ENCODE peak calls at places on chromosomes 16 and 17, in five cellular contexts. One of them, this sample, is unnamed.

GRCh38 chr16:51766739-51767138 is 615.7 kb upstream of the SALL1 start:
- DNase-seq in heart right ventricle: no peak
- DNase-seq in transverse colon: no peak
- DNase-seq in HFF-Myc: no peak
- DNase-seq in endothelial cell of umbilical vein: no peak
- DNase-seq in this sample: no peak

GRCh38 chr17:21193031-21193430 is 20.9 kb downstream of the TMEM11 start:
- DNase-seq in heart right ventricle: no peak
- DNase-seq in transverse colon: no peak
- DNase-seq in HFF-Myc: no peak
- DNase-seq in endothelial cell of umbilical vein: no peak
- DNase-seq in this sample: no peak

GRCh38 chr16:73015612-73016487 is 32.1 kb downstream of the ZFHX3 start:
- DNase-seq in heart right ventricle: no peak
- DNase-seq in transverse colon: peak
- DNase-seq in HFF-Myc: no peak
- DNase-seq in endothelial cell of umbilical vein: no peak
- DNase-seq in this sample: peak

GRCh38 chr17:51365090-51365489 is 104.7 kb downstream of the UTP18 start:
- DNase-seq in heart right ventricle: no peak
- DNase-seq in transverse colon: no peak
- DNase-seq in HFF-Myc: no peak
- DNase-seq in endothelial cell of umbilical vein: peak
- DNase-seq in this sample: peak

GRCh38 chr16:85828166-85828565 is 28.7 kb downstream of the COX4I1 start:
- DNase-seq in heart right ventricle: no peak
- DNase-seq in transverse colon: no peak
- DNase-seq in HFF-Myc: no peak
- DNase-seq in endothelial cell of umbilical vein: no peak
- DNase-seq in this sample: no peak

GRCh38 chr16:50548659-50549560 is 714 bp downstream of the NKD1 start:
- DNase-seq in heart right ventricle: no peak
- DNase-seq in transverse colon: no peak
- DNase-seq in HFF-Myc: no peak
- DNase-seq in endothelial cell of umbilical vein: peak
- DNase-seq in this sample: peak

GRCh38 chr16:81697886-81698635 is 81.0 kb upstream of the PLCG2 start:
- DNase-seq in heart right ventricle: no peak
- DNase-seq in transverse colon: no peak
- DNase-seq in HFF-Myc: no peak
- DNase-seq in endothelial cell of umbilical vein: peak
- DNase-seq in this sample: no peak

GRCh38 chr16:46972971-46973456 is 460 bp downstream of the DNAJA2 start:
- DNase-seq in heart right ventricle: peak
- DNase-seq in transverse colon: peak
- DNase-seq in HFF-Myc: no peak
- DNase-seq in endothelial cell of umbilical vein: no peak
- DNase-seq in this sample: peak

GRCh38 chr17:6684460-6684783 is 28.7 kb downstream of the SLC13A5 start:
- DNase-seq in heart right ventricle: no peak
- DNase-seq in transverse colon: no peak
- DNase-seq in HFF-Myc: no peak
- DNase-seq in endothelial cell of umbilical vein: no peak
- DNase-seq in this sample: no peak

GRCh38 chr17:55303701-55304145 is 39.0 kb downstream of the HLF start:
- DNase-seq in heart right ventricle: no peak
- DNase-seq in transverse colon: no peak
- DNase-seq in HFF-Myc: no peak
- DNase-seq in endothelial cell of umbilical vein: no peak
- DNase-seq in this sample: no peak

GRCh38 chr16:83830769-83831450 is 23.1 kb downstream of the HSBP1 start:
- DNase-seq in heart right ventricle: no peak
- DNase-seq in transverse colon: no peak
- DNase-seq in HFF-Myc: no peak
- DNase-seq in endothelial cell of umbilical vein: no peak
- DNase-seq in this sample: no peak

GRCh38 chr16:80804451-80805383 is at the start of gene CDYL2:
- DNase-seq in heart right ventricle: peak
- DNase-seq in transverse colon: peak
- DNase-seq in HFF-Myc: no peak
- DNase-seq in endothelial cell of umbilical vein: no peak
- DNase-seq in this sample: peak

GRCh38 chr17:61053469-61053868 is 346.2 kb upstream of the TBX2 start:
- DNase-seq in heart right ventricle: no peak
- DNase-seq in transverse colon: no peak
- DNase-seq in HFF-Myc: no peak
- DNase-seq in endothelial cell of umbilical vein: peak
- DNase-seq in this sample: no peak

GRCh38 chr17:61058066-61058465 is 341.6 kb upstream of the TBX2 start:
- DNase-seq in heart right ventricle: no peak
- DNase-seq in transverse colon: no peak
- DNase-seq in HFF-Myc: no peak
- DNase-seq in endothelial cell of umbilical vein: no peak
- DNase-seq in this sample: no peak

GRCh38 chr17:61054430-61054829 is 345.2 kb upstream of the TBX2 start:
- DNase-seq in heart right ventricle: no peak
- DNase-seq in transverse colon: no peak
- DNase-seq in HFF-Myc: no peak
- DNase-seq in endothelial cell of umbilical vein: no peak
- DNase-seq in this sample: no peak

DNA sequence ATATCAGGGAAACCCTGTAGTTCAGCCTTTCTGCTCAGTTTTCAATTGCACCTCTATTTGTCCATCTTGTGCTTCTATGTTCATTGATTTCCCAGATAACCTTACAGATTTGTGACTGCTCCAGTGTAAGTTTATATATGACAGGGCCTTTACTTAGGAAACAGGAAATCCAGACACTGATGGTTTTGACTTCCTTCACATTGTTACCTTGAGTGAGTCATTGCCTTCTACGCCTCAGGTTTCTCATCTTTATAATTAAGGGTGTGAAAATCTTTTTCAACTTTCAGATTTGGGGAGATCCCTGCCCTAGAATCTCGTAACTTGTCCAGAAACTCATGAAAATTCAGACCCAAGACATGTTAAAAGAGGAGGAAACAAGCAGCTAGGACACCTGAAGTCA is 342.4 kb upstream of the TBX2 start:
- DNase-seq in heart right ventricle: no peak
- DNase-seq in transverse colon: no peak
- DNase-seq in HFF-Myc: no peak
- DNase-seq in endothelial cell of umbilical vein: peak
- DNase-seq in this sample: peak
- H3K4me3 ChIP-seq in heart right ventricle: no peak
- H3K4me3 ChIP-seq in transverse colon: no peak
- H3K4me3 ChIP-seq in HFF-Myc: no peak
- H3K4me3 ChIP-seq in endothelial cell of umbilical vein: no peak
- H3K4me3 ChIP-seq in this sample: no peak

GRCh38 chr16:66849543-66849942 is 5.3 kb downstream of the CA7 start:
- DNase-seq in heart right ventricle: no peak
- DNase-seq in transverse colon: no peak
- DNase-seq in HFF-Myc: no peak
- DNase-seq in endothelial cell of umbilical vein: no peak
- DNase-seq in this sample: no peak
- TF ChIP-seq CTCF in heart right ventricle: no peak
- TF ChIP-seq CTCF in transverse colon: no peak
- TF ChIP-seq CTCF in HFF-Myc: no peak
- TF ChIP-seq CTCF in endothelial cell of umbilical vein: no peak
- TF ChIP-seq CTCF in this sample: no peak

GRCh38 chr16:66369055-66369592 is 2.6 kb downstream of the CDH5 start:
- DNase-seq in heart right ventricle: no peak
- DNase-seq in transverse colon: peak
- DNase-seq in HFF-Myc: no peak
- DNase-seq in endothelial cell of umbilical vein: peak
- DNase-seq in this sample: no peak
- H3K4me3 ChIP-seq in heart right ventricle: peak
- H3K4me3 ChIP-seq in transverse colon: no peak
- H3K4me3 ChIP-seq in HFF-Myc: no peak
- H3K4me3 ChIP-seq in endothelial cell of umbilical vein: peak
- H3K4me3 ChIP-seq in this sample: no peak

GRCh38 chr16:17474572-17474971 is 3.8 kb upstream of the XYLT1 start:
- DNase-seq in heart right ventricle: no peak
- DNase-seq in transverse colon: peak
- DNase-seq in HFF-Myc: no peak
- DNase-seq in endothelial cell of umbilical vein: no peak
- DNase-seq in this sample: no peak
- TF ChIP-seq CTCF in heart right ventricle: no peak
- TF ChIP-seq CTCF in transverse colon: no peak
- TF ChIP-seq CTCF in HFF-Myc: no peak
- TF ChIP-seq CTCF in endothelial cell of umbilical vein: no peak
- TF ChIP-seq CTCF in this sample: no peak

DNA sequence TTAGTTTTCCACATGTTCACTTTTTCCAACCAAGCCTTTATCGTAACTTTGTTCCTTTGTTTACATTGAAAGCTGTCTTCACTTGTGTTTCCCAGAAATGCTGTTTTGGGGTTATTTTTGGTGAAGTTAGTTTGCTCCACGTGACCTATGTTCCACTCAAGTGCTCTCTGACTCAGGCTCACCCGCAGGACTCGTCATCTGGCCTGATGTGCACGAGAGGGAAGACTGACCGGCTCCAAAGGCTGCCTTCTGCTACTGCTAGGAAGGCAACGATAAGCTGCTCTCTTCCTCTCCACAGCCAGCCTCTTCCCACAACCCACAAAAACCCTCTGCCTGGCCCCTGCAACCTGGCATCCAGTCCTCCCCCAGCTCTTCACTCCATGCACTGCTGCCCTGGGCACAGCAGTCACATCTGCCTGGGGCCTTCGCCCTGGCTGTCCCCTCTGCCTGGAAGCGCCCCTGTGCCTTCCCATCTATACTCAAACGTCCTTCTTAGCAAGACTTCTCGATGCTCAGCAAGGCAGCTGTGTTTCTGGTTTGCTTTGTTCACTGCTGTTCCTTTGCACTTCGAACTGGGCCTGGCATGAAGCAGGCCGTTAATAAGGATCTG is 28.0 kb downstream of the ZCCHC14 start:
- DNase-seq in heart right ventricle: peak
- DNase-seq in transverse colon: peak
- DNase-seq in HFF-Myc: peak
- DNase-seq in endothelial cell of umbilical vein: no peak
- DNase-seq in this sample: peak
- H3K4me3 ChIP-seq in heart right ventricle: no peak
- H3K4me3 ChIP-seq in transverse colon: no peak
- H3K4me3 ChIP-seq in HFF-Myc: peak
- H3K4me3 ChIP-seq in endothelial cell of umbilical vein: no peak
- H3K4me3 ChIP-seq in this sample: no peak

GRCh38 chr17:78986048-78986648 is 6.4 kb upstream of the LGALS3BP start:
- DNase-seq in heart right ventricle: peak
- DNase-seq in transverse colon: peak
- DNase-seq in HFF-Myc: no peak
- DNase-seq in endothelial cell of umbilical vein: peak
- DNase-seq in this sample: no peak
- TF ChIP-seq CTCF in heart right ventricle: no peak
- TF ChIP-seq CTCF in transverse colon: peak
- TF ChIP-seq CTCF in HFF-Myc: no peak
- TF ChIP-seq CTCF in endothelial cell of umbilical vein: peak
- TF ChIP-seq CTCF in this sample: no peak

GRCh38 chr16:54512461-54512860 is 225.9 kb upstream of the IRX3 start:
- DNase-seq in heart right ventricle: no peak
- DNase-seq in transverse colon: no peak
- DNase-seq in HFF-Myc: no peak
- DNase-seq in endothelial cell of umbilical vein: no peak
- DNase-seq in this sample: no peak
- H3K4me3 ChIP-seq in heart right ventricle: no peak
- H3K4me3 ChIP-seq in transverse colon: no peak
- H3K4me3 ChIP-seq in HFF-Myc: no peak
- H3K4me3 ChIP-seq in endothelial cell of umbilical vein: no peak
- H3K4me3 ChIP-seq in this sample: no peak

GRCh38 chr17:72984925-72985322 is 107.6 kb downstream of the SLC39A11 start:
- DNase-seq in heart right ventricle: no peak
- DNase-seq in transverse colon: no peak
- DNase-seq in HFF-Myc: no peak
- DNase-seq in endothelial cell of umbilical vein: no peak
- DNase-seq in this sample: peak
- TF ChIP-seq CTCF in heart right ventricle: no peak
- TF ChIP-seq CTCF in transverse colon: no peak
- TF ChIP-seq CTCF in HFF-Myc: no peak
- TF ChIP-seq CTCF in endothelial cell of umbilical vein: no peak
- TF ChIP-seq CTCF in this sample: no peak

This sample was measured in epithelial cell of esophagus.